ENCODE peak calls at places on chromosomes 2 and 18, in eight cellular contexts. I is A549, Q is GM12878, W is HCT116, A is HepG2, L is K562, Z is SK-N-SH, O is GM23338. H is an unnamed sample. For H3K4me1, the result is how much of the 10 kb centered on the place peaks cover.

GRCh38 chr2:85503611-85504433 is 35.1 kb upstream of the MAT2A start:
- DNase-seq in I (no peak), Q (no peak), W (no peak), A (no peak), L (no peak), Z (no peak), O (no peak), H (no peak)

GRCh38 chr2:219641390-219642063 is 14.1 kb downstream of the SLC4A3 start:
- DNase-seq in I (no peak), Q (no peak), W (no peak), A (no peak), L (no peak), Z (no peak), O (no peak), H (no peak)

GRCh38 chr18:74115046-74115445 is 32.6 kb downstream of the FBXO15 start:
- DNase-seq in I (no peak), Q (no peak), W (no peak), A (no peak), L (no peak), Z (no peak), O (no peak), H (no peak)

GRCh38 chr18:67508146-67508545 is 8.4 kb downstream of the DSEL start:
- DNase-seq in I (no peak), Q (no peak), W (no peak), A (no peak), L (no peak), Z (no peak), O (peak), H (no peak)

GRCh38 chr18:54209471-54210180 is 14.8 kb downstream of the MBD2 start:
- DNase-seq in I (no peak), Q (peak), W (no peak), A (no peak), L (no peak), Z (no peak), O (no peak), H (no peak)

GRCh38 chr2:73089270-73090030 is 17.9 kb upstream of the SFXN5 start:
- DNase-seq in I (peak), Q (no peak), W (peak), A (peak), L (no peak), Z (no peak), O (no peak), H (peak)

GRCh38 chr2:86704482-86704971 is 15.6 kb upstream of the RMND5A start:
- DNase-seq in I (peak), Q (no peak), W (peak), A (peak), L (no peak), Z (no peak), O (no peak), H (peak)

GRCh38 chr2:58133395-58133794 is 86.8 kb downstream of the VRK2 start:
- DNase-seq in I (no peak), Q (no peak), W (no peak), A (no peak), L (no peak), Z (no peak), O (no peak), H (no peak)

GRCh38 chr2:10931710-10932255 is 20.0 kb downstream of the KCNF1 start:
- DNase-seq in I (no peak), Q (no peak), W (no peak), A (no peak), L (no peak), Z (no peak), O (no peak), H (peak)

GRCh38 chr2:151928380-151928779 is 100.2 kb upstream of the ARL5A start:
- DNase-seq in I (peak), Q (no peak), W (no peak), A (peak), L (no peak), Z (no peak), O (no peak), H (no peak)

GRCh38 chr18:33839452-33840225 is 261.6 kb downstream of the ASXL3 start:
- DNase-seq in I (peak), Q (no peak), W (peak), A (peak), L (peak), Z (peak), O (peak), H (no peak)

GRCh38 chr2:112055833-112056625 is 960 bp downstream of the TMEM87B start:
- DNase-seq in I (peak), Q (no peak), W (no peak), A (peak), L (peak), Z (peak), O (peak), H (peak)

GRCh38 chr2:153477641-153478288 is 797 bp downstream of the RPRM start:
- DNase-seq in I (no peak), Q (no peak), W (no peak), A (no peak), L (no peak), Z (peak), O (peak), H (no peak)

GRCh38 chr2:16650287-16651249 is 15.1 kb downstream of the CYRIA start:
- DNase-seq in I (no peak), Q (no peak), W (no peak), A (no peak), L (no peak), Z (no peak), O (no peak), H (no peak)
- H3K4me1 ChIP-seq in I (under half), Q (under half), W (under half), A (under half), L (under half), Z (under half), O (under half), H (under half)

GRCh38 chr2:68466778-68467076 is 367 bp downstream of the FBXO48 start:
- DNase-seq in I (no peak), Q (no peak), W (no peak), A (no peak), L (no peak), Z (no peak), O (no peak), H (no peak)
- TF ChIP-seq REST in I (no peak), Q (no peak), W (no peak), A (no peak), L (no peak), Z (no peak), O (no peak), H (no peak)

GRCh38 chr2:27955762-27956161 is 65.2 kb downstream of the BABAM2 start:
- DNase-seq in I (no peak), Q (no peak), W (no peak), A (no peak), L (no peak), Z (no peak), O (no peak), H (no peak)

GRCh38 chr2:27953077-27953476 is 62.5 kb downstream of the BABAM2 start:
- DNase-seq in I (no peak), Q (no peak), W (no peak), A (peak), L (no peak), Z (no peak), O (no peak), H (no peak)

GRCh38 chr2:27956895-27957294 is 66.4 kb downstream of the BABAM2 start:
- DNase-seq in I (no peak), Q (no peak), W (no peak), A (no peak), L (no peak), Z (no peak), O (no peak), H (no peak)

GRCh38 chr2:27954261-27954673 is 63.7 kb downstream of the BABAM2 start:
- DNase-seq in I (no peak), Q (no peak), W (no peak), A (no peak), L (no peak), Z (no peak), O (no peak), H (peak)

GRCh38 chr2:27954771-27955384 is 64.3 kb downstream of the BABAM2 start:
- DNase-seq in I (peak), Q (peak), W (no peak), A (peak), L (no peak), Z (no peak), O (no peak), H (peak)
- H3K4me3 ChIP-seq in I (no peak), Q (no peak), W (no peak), A (no peak), L (no peak), Z (no peak), O (no peak), H (no peak)

GRCh38 chr2:154978244-154978643 is 279.7 kb downstream of the KCNJ3 start:
- DNase-seq in I (no peak), Q (no peak), W (no peak), A (no peak), L (no peak), Z (no peak), O (no peak), H (no peak)
- H3K4me1 ChIP-seq in I (under half), Q (under half), W (under half), A (under half), L (under half), Z (under half), O (under half), H (under half)

GRCh38 chr2:192146069-192147006 is 48.4 kb downstream of the TMEFF2 start:
- DNase-seq in I (no peak), Q (no peak), W (no peak), A (no peak), L (no peak), Z (no peak), O (no peak), H (no peak)
- TF ChIP-seq REST in I (no peak), Q (no peak), W (no peak), A (no peak), L (no peak), Z (no peak), O (no peak), H (no peak)

DNA sequence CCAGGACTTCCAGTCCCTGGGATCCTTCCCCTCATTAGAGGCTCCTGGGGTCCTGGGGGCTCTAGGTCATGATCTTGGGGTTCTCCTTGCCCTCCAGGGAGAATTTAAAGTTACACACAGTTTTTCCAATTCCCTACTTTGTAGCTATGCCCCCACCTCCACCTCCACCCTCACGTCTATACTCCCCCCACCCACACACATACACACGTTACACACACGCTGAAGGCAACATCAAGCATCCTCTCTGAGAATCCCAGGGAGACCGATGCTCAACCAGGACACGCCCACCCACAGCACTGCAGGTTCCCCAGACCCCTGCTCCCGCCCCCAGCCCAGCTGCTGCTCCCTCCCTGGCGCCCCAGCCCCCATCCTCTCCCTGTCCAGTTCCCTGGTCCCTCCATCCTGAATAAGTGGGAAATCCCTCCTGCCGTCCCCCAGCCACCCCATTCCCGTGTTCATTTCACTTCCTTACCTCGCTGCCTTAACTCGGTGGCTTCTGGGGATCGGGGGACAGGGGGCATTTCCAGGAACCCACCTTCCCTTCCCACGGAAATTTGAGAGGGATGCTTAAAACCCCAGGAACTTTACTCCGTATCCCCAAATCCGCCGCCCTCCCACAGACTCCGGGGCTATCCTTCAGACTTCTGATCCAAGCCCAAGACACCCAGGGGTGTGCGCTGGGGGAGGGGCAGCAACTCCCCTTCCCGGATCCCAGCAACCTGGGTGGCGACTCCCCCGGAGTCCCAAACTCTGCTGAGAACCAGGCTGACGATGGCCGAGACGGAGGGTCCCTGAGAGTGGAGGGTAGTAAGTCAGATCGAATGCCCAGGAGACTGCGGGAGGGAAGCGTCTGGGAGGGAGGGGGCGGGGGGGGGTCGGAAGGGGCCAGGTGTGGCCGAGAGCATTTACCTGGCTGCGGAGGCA is 6.7 kb upstream of the TNS1 start:
- DNase-seq in I (peak), Q (no peak), W (no peak), A (no peak), L (no peak), Z (peak), O (peak), H (no peak)
- H3K4me3 ChIP-seq in I (peak), Q (no peak), W (peak), A (peak), L (no peak), Z (peak), O (peak), H (peak)

GRCh38 chr2:96535331-96535730 is 1.2 kb upstream of the ARID5A start:
- DNase-seq in I (no peak), Q (no peak), W (no peak), A (no peak), L (no peak), Z (no peak), O (no peak), H (no peak)

GRCh38 chr2:96533292-96534073 is 3.1 kb upstream of the ARID5A start:
- DNase-seq in I (no peak), Q (no peak), W (no peak), A (no peak), L (no peak), Z (no peak), O (no peak), H (no peak)

GRCh38 chr2:96532641-96533291 is 3.8 kb upstream of the ARID5A start:
- DNase-seq in I (no peak), Q (no peak), W (no peak), A (no peak), L (no peak), Z (no peak), O (no peak), H (no peak)

GRCh38 chr2:96534701-96535181 is 1.8 kb upstream of the ARID5A start:
- DNase-seq in I (no peak), Q (no peak), W (no peak), A (no peak), L (no peak), Z (peak), O (no peak), H (no peak)

GRCh38 chr2:96534131-96534530 is 2.4 kb upstream of the ARID5A start:
- DNase-seq in I (no peak), Q (no peak), W (no peak), A (no peak), L (no peak), Z (no peak), O (no peak), H (no peak)
- H3K4me1 ChIP-seq in I (under half), Q (half or more), W (under half), A (half or more), L (under half), Z (under half), O (under half), H (half or more)

DNA sequence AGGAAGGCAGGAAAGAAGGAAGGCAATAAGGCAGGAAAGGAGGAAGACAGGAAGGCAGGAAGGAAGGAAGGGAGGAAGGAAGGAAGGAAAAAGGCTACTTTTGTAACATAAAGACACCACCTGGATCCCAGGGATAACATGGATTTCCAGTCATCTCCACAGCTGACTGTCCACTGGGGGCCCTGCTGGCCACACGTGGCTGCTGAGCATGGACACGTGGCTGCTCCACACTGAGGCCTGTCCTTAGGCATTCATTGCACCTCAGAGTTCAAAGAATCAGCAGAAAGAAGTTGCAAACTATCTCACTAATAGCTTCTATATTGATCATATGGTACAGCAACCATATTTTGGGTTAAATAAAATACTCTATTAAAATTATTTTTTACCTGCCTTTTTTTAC is 130.2 kb upstream of the SALL3 start:
- DNase-seq in I (no peak), Q (no peak), W (no peak), A (no peak), L (no peak), Z (no peak), O (no peak), H (no peak)
- TF ChIP-seq REST in I (no peak), Q (no peak), W (no peak), A (no peak), L (no peak), Z (no peak), O (no peak), H (no peak)